ENCODE peak calls at places on chromosomes 12 and 14, in five cellular contexts. A is HepG2, Y is SK-N-SH, J is K562, Z is H1. K is an unnamed sample.

GRCh38 chr12:19971881-19972280 is 396.5 kb upstream of the PDE3A start:
- DNase-seq in A (no peak), J (no peak), Y (no peak), Z (no peak), K (no peak)

GRCh38 chr12:6374028-6374780 is 1.2 kb downstream of the SCNN1A start:
- DNase-seq in Y (no peak), Z (no peak), J (no peak), A (no peak), K (no peak)

GRCh38 chr12:20142295-20142694 is 226.0 kb upstream of the PDE3A start:
- DNase-seq in J (no peak), A (no peak), Y (peak), Z (no peak), K (no peak)

GRCh38 chr14:23559010-23559920 is 3.2 kb downstream of the THTPA start:
- DNase-seq in A (peak), Y (peak), Z (peak), J (peak), K (no peak)

GRCh38 chr14:52877628-52878027 is 73.2 kb downstream of the FERMT2 start:
- DNase-seq in Y (no peak), A (no peak), Z (no peak), J (no peak), K (no peak)

GRCh38 chr12:85466906-85467305 is 186.9 kb downstream of the ALX1 start:
- DNase-seq in J (no peak), A (no peak), Y (no peak), Z (no peak), K (no peak)

GRCh38 chr12:4215862-4216541 is 57.6 kb upstream of the CCND2 start:
- DNase-seq in Z (peak), J (no peak), Y (no peak), A (no peak), K (peak)

GRCh38 chr12:53867216-53868012 is 71.2 kb upstream of the HOXC13 start:
- DNase-seq in Z (no peak), J (peak), Y (no peak), A (peak), K (no peak)

GRCh38 chr12:2288001-2288400 is 235.2 kb downstream of the CACNA1C start:
- DNase-seq in J (no peak), Z (no peak), Y (no peak), A (no peak), K (no peak)

GRCh38 chr12:31245822-31246469 is 80.0 kb downstream of the SINHCAF start:
- DNase-seq in A (peak), Z (no peak), Y (no peak), J (peak), K (no peak)

GRCh38 chr14:65301862-65302539 is 110.5 kb upstream of the FUT8 start:
- DNase-seq in Y (no peak), Z (no peak), J (peak), A (peak), K (peak)

GRCh38 chr12:171276-171675 is 42.7 kb downstream of the SLC6A12 start:
- DNase-seq in Y (no peak), J (no peak), A (no peak), Z (no peak), K (no peak)

GRCh38 chr14:83827383-83827782 is 1702.6 kb upstream of the FLRT2 start:
- DNase-seq in Z (no peak), A (no peak), Y (no peak), J (no peak), K (no peak)

GRCh38 chr14:105856676-105857222 is 330.4 kb downstream of the TMEM121 start:
- DNase-seq in A (no peak), Z (no peak), Y (peak), J (no peak), K (no peak)

GRCh38 chr12:24421759-24422158 is 472.3 kb upstream of the SOX5 start:
- DNase-seq in Y (no peak), A (no peak), J (no peak), Z (no peak), K (no peak)
- TF ChIP-seq RFX5 in Y (no peak), A (no peak), J (no peak), Z (no peak), K (no peak)

GRCh38 chr12:76020731-76021672 is 10.6 kb downstream of the PHLDA1 start:
- DNase-seq in Y (no peak), Z (no peak), A (no peak), J (peak), K (peak)

GRCh38 chr12:76023069-76023690 is 8.4 kb downstream of the PHLDA1 start:
- DNase-seq in Y (no peak), J (no peak), A (no peak), Z (no peak), K (no peak)

GRCh38 chr12:76018111-76018510 is 13.5 kb downstream of the PHLDA1 start:
- DNase-seq in A (peak), Z (no peak), Y (no peak), J (no peak), K (no peak)

GRCh38 chr12:76018672-76019071 is 12.9 kb downstream of the PHLDA1 start:
- DNase-seq in Y (no peak), Z (no peak), J (no peak), A (no peak), K (no peak)

DNA sequence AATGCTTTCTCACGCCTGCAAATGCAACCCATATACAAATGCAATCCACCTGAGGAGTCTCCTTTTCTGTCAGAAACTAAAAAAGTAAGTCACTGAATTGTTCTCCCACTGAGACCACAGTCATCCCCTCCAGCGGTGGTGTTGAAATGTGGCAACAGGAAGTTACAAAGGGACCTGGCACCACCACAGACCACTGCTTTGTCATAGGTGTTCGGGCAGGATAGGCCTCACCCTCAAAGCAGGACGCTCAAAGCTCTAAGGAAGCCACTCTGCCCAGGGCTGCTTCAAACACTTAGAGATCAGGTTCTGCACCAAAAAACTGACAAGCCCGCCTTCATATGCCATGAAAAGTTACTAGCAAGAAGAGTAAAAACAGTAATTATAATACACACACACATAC is 11.3 kb downstream of the PHLDA1 start:
- DNase-seq in A (no peak), J (no peak), Z (no peak), Y (no peak), K (peak)
- TF ChIP-seq YY1 in A (no peak), J (no peak), Z (no peak), Y (no peak), K (no peak)

DNA sequence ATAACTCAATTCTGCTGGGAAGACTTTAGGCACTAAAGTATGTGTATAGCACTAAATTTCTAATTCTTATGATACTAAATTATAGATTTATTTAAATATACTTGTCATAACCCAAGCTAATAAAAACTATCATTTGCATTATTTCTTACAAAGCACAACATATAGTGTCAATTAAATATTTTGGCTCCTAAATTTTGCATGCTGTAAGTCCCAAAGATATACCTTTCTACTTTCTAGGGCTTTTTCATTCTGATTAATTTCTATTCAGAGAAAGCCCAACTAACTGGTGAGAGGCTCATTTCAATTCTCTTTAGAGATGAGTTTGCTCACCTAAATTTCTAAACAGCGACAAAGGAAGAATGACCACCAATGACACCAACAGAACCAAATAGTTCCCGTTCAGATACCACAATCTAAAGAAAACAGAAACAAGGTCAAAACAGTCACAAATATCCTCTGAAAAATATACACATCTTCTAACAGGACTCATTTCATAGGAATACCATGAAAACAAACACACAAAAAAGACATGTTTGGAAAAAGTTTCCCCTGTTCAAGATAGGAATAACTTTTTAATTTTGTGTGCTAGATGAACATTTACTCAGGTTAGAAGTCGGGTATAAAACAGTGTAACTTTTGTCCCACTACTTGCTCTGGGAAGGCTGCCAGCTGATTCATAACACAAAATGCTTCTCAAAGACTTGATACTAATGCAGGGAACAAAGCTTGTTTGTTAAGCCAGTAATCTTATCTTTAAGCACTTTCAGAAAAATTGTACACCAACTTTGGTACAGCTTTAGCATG is 7.6 kb downstream of the SLC38A2 start:
- DNase-seq in Y (no peak), Z (no peak), A (peak), J (no peak), K (no peak)
- H2AFZ ChIP-seq in Y (no peak), Z (no peak), A (no peak), J (no peak), K (no peak)

GRCh38 chr14:35558680-35559079 is 24.7 kb downstream of the INSM2 start:
- DNase-seq in J (no peak), A (no peak), Z (no peak), Y (no peak), K (no peak)

GRCh38 chr14:35556548-35556947 is 22.6 kb downstream of the INSM2 start:
- DNase-seq in A (no peak), Z (no peak), J (no peak), Y (peak), K (no peak)

GRCh38 chr14:35549551-35549950 is 15.6 kb downstream of the INSM2 start:
- DNase-seq in A (no peak), Z (no peak), Y (no peak), J (no peak), K (no peak)

GRCh38 chr14:35557221-35557747 is 23.3 kb downstream of the INSM2 start:
- DNase-seq in A (no peak), Y (peak), Z (no peak), J (no peak), K (no peak)

DNA sequence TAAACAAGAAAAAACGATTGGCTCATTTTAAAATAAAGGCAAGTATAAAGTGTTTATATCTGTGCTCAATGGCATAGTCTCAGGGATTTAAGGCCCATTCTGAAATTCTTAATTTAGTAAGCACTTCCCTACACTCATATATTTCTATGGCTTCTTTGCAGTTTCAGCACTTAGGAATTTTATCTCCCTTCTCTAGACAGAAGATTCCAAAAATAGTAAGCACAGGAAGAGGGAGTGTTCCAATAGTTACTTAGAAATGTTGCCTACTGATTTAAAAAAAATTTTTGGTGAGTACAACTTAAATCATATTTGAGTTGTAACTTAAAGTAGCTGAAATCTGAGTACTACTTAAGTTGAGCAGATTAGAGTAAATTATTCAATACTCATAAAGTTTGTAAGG is 19.8 kb downstream of the INSM2 start:
- DNase-seq in Z (no peak), A (no peak), J (no peak), Y (no peak), K (no peak)
- TF ChIP-seq RFX5 in Z (no peak), A (no peak), J (no peak), Y (no peak), K (no peak)

DNA sequence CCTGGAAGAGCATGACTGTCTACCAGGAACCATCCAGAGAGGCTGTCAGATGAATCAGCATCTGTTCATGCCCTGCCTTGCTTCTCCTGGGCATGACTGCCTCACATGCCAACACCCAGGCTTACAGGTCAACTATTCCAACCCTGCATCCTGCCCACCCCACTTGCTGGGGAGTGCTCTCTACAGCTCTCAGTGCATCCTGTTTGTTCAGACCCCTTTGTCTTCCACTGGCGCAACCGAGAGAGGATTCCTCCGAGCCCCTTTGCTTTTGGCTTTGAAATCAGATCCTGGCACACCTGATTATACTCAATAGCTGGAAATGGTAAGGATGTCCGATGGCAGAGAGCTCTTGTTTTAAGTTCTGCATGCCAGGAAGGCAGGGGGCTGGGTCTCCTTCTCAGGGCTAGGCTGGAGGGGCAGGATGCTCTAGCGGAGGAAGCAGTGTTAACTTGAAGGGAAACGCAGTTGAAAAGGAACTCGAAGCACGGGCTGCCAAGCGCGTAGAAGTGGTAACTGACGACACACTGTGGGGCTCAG is 297.7 kb downstream of the ZFP36L1 start:
- DNase-seq in J (no peak), A (no peak), Z (no peak), Y (no peak), K (no peak)
- TF ChIP-seq YY1 in J (no peak), A (no peak), Z (no peak), Y (no peak), K (no peak)

GRCh38 chr12:109621864-109622485 is 48.4 kb downstream of the MVK start:
- DNase-seq in Y (peak), Z (no peak), J (no peak), A (no peak), K (no peak)
- H2AFZ ChIP-seq in Y (no peak), Z (no peak), J (no peak), A (no peak), K (no peak)

K was measured in GM12878.